ENCODE peak calls at places on chromosomes 12 and 14, in ten cellular contexts. N is T47D; I is HS-5; C is nephron progenitor cell; M is H7; G is stimulated activated CD4-positive, alpha-beta T cell treated with anti-CD3 and anti-CD28 coated beads, Interleukin-1b, Interleukin-23, amount 100 ng/mL, for 1 hour; B is AG20443; S is activated CD4-positive, alpha-beta T cell treated with anti-CD3 and anti-CD28 coated beads for 36 hours; K is AML-193; D is lung. R is an unnamed sample.

GRCh38 chr12:66823857-66824570 is 145.1 kb upstream of the GRIP1 start:
- DNase-seq in S (no peak), B (no peak), I (no peak), D (no peak), M (no peak), G (no peak), C (no peak), K (no peak), N (peak), R (no peak)

GRCh38 chr12:121776190-121777098 is 17.0 kb downstream of the RHOF start:
- DNase-seq in B (peak), S (peak), I (no peak), M (peak), N (peak), G (peak), C (peak), K (peak), D (peak), R (peak)

GRCh38 chr12:64459388-64460024 is 7.6 kb downstream of the TBK1 start:
- DNase-seq in S (peak), B (peak), D (no peak), I (no peak), N (peak), M (no peak), G (no peak), K (peak), C (no peak), R (no peak)

GRCh38 chr12:103824290-103824689 is 16.7 kb downstream of the NT5DC3 start:
- DNase-seq in D (no peak), I (no peak), B (no peak), G (no peak), M (no peak), K (no peak), N (no peak), C (no peak), S (no peak), R (no peak)

GRCh38 chr14:52380294-52380693 is 66.2 kb downstream of the PTGER2 start:
- DNase-seq in M (no peak), S (no peak), D (no peak), I (no peak), G (no peak), K (no peak), C (no peak), B (no peak), N (no peak), R (no peak)

GRCh38 chr12:24903305-24904088 is 45.4 kb downstream of the BCAT1 start:
- DNase-seq in N (no peak), D (no peak), M (no peak), G (no peak), B (no peak), I (no peak), S (no peak), C (no peak), K (no peak), R (peak)

GRCh38 chr12:48003226-48004038 is 844 bp downstream of the COL2A1 start:
- DNase-seq in M (peak), C (peak), G (no peak), K (no peak), N (no peak), I (no peak), D (no peak), B (no peak), S (peak), R (peak)

GRCh38 chr14:23153891-23154796 is 29.3 kb downstream of the SLC7A8 start:
- DNase-seq in K (no peak), N (peak), M (peak), D (peak), G (no peak), C (peak), S (peak), I (no peak), B (peak), R (peak)

GRCh38 chr14:93971635-93972027 is 4.7 kb downstream of the ASB2 start:
- DNase-seq in D (no peak), S (no peak), C (no peak), M (no peak), B (no peak), K (no peak), G (no peak), I (no peak), N (no peak), R (no peak)

GRCh38 chr14:101619484-101619883 is 58.2 kb downstream of the DIO3 start:
- DNase-seq in M (no peak), B (no peak), G (no peak), N (no peak), C (no peak), K (no peak), D (no peak), S (no peak), I (no peak), R (no peak)

GRCh38 chr14:59398841-59399240 is 66.3 kb downstream of the GPR135 start:
- DNase-seq in I (no peak), D (no peak), C (no peak), S (no peak), M (no peak), N (no peak), K (peak), B (no peak), G (no peak), R (no peak)

GRCh38 chr12:47458273-47458672 is 247.6 kb downstream of the RPAP3 start:
- DNase-seq in D (no peak), B (peak), I (no peak), K (no peak), S (no peak), C (no peak), M (no peak), N (no peak), G (no peak), R (no peak)

GRCh38 chr12:67942704-67943103 is 46.5 kb upstream of the IFNG-AS1 start:
- DNase-seq in G (no peak), K (no peak), C (no peak), D (no peak), M (no peak), S (no peak), N (no peak), B (no peak), I (no peak), R (no peak)

GRCh38 chr12:40253936-40254335 is 29.1 kb downstream of the LRRK2 start:
- DNase-seq in C (no peak), G (no peak), B (peak), D (no peak), S (no peak), N (no peak), M (no peak), K (no peak), I (no peak), R (peak)

GRCh38 chr12:16670456-16671050 is 64.6 kb upstream of the LMO3 start:
- DNase-seq in D (no peak), I (peak), K (no peak), B (peak), N (no peak), M (no peak), C (no peak), G (no peak), S (no peak), R (no peak)

GRCh38 chr14:69012251-69012953 is 33.3 kb upstream of the ACTN1 start:
- DNase-seq in S (no peak), K (peak), I (no peak), D (no peak), C (no peak), N (peak), G (no peak), B (no peak), M (no peak), R (no peak)

GRCh38 chr12:54991161-54991991 is 6.8 kb upstream of the TESPA1 start:
- DNase-seq in G (no peak), B (no peak), S (peak), D (no peak), K (peak), N (no peak), M (no peak), C (no peak), I (no peak), R (no peak)

GRCh38 chr14:92728781-92729364 is 19.6 kb downstream of the LGMN start:
- DNase-seq in G (no peak), N (no peak), I (peak), B (no peak), K (no peak), S (peak), M (no peak), C (no peak), D (peak), R (no peak)

GRCh38 chr12:16100206-16100605 is 177.3 kb downstream of the SLC15A5 start:
- DNase-seq in I (no peak), G (no peak), N (no peak), K (no peak), C (no peak), M (no peak), S (no peak), D (no peak), B (no peak), R (no peak)

GRCh38 chr14:101705733-101706508 is 55.6 kb upstream of the PPP2R5C start:
- DNase-seq in K (no peak), C (peak), M (peak), G (peak), N (no peak), S (peak), I (no peak), B (peak), D (peak), R (no peak)

GRCh38 chr14:94767321-94767878 is 2.5 kb downstream of the GSC start:
- DNase-seq in M (peak), B (no peak), C (peak), G (no peak), D (no peak), N (no peak), K (no peak), S (no peak), I (no peak), R (no peak)

GRCh38 chr12:69986109-69986508 is 161.1 kb downstream of the MYRFL start:
- DNase-seq in B (no peak), C (no peak), S (no peak), K (no peak), D (no peak), M (no peak), N (no peak), I (no peak), G (no peak), R (no peak)

GRCh38 chr12:25933001-25933400 is 25.5 kb upstream of the RASSF8 start:
- DNase-seq in I (no peak), N (no peak), S (no peak), B (no peak), K (no peak), C (no peak), D (no peak), M (no peak), G (no peak), R (no peak)

GRCh38 chr12:8157484-8158198 is 826 bp downstream of the ZNF705A start:
- DNase-seq in C (no peak), G (no peak), D (no peak), I (no peak), K (no peak), M (no peak), N (no peak), B (no peak), S (no peak), R (no peak)

GRCh38 chr12:130933269-130933995 is 20.3 kb upstream of the ADGRD1 start:
- DNase-seq in S (no peak), D (peak), I (no peak), G (no peak), B (peak), N (no peak), C (no peak), M (no peak), K (no peak), R (no peak)

GRCh38 chr14:32697704-32698103 is 241.0 kb upstream of the NPAS3 start:
- DNase-seq in N (no peak), I (no peak), S (no peak), M (no peak), K (no peak), D (no peak), B (peak), G (no peak), C (no peak), R (no peak)

R was measured in AG08396.